ENCODE peak calls at places on chromosomes 5 and 9, in seven cellular contexts. One of them, this sample, is unnamed.

GRCh38 chr5:115272297-115272958 is 9.8 kb upstream of the PGGT1B start:
- DNase-seq in CD4-positive, alpha-beta T cell: no peak
- DNase-seq in NB4: no peak
- DNase-seq in uterus: no peak
- DNase-seq in sciatic nerve: no peak
- DNase-seq in HuH-7: no peak
- DNase-seq in globus pallidus: no peak
- DNase-seq in this sample: no peak

GRCh38 chr9:6007770-6008168 is 7.7 kb downstream of the RANBP6 start:
- DNase-seq in HuH-7: peak
- DNase-seq in uterus: peak
- DNase-seq in NB4: peak
- DNase-seq in globus pallidus: peak
- DNase-seq in sciatic nerve: peak
- DNase-seq in CD4-positive, alpha-beta T cell: peak
- DNase-seq in this sample: peak

GRCh38 chr5:151618907-151619306 is 27.8 kb upstream of the FAT2 start:
- DNase-seq in NB4: no peak
- DNase-seq in sciatic nerve: no peak
- DNase-seq in uterus: no peak
- DNase-seq in CD4-positive, alpha-beta T cell: no peak
- DNase-seq in globus pallidus: no peak
- DNase-seq in HuH-7: no peak
- DNase-seq in this sample: no peak

GRCh38 chr5:74034738-74035137 is 408.7 kb downstream of the ARHGEF28 start:
- DNase-seq in uterus: no peak
- DNase-seq in HuH-7: no peak
- DNase-seq in globus pallidus: no peak
- DNase-seq in NB4: no peak
- DNase-seq in sciatic nerve: no peak
- DNase-seq in CD4-positive, alpha-beta T cell: no peak
- DNase-seq in this sample: no peak

GRCh38 chr9:120926397-120926928 is at the start of gene TRAF1:
- DNase-seq in uterus: no peak
- DNase-seq in NB4: peak
- DNase-seq in CD4-positive, alpha-beta T cell: no peak
- DNase-seq in HuH-7: no peak
- DNase-seq in sciatic nerve: peak
- DNase-seq in globus pallidus: no peak
- DNase-seq in this sample: peak

GRCh38 chr9:37025381-37026084 is 8.5 kb downstream of the PAX5 start:
- DNase-seq in globus pallidus: no peak
- DNase-seq in HuH-7: no peak
- DNase-seq in NB4: peak
- DNase-seq in uterus: no peak
- DNase-seq in CD4-positive, alpha-beta T cell: no peak
- DNase-seq in sciatic nerve: no peak
- DNase-seq in this sample: no peak

GRCh38 chr5:1886634-1887399 is 4.1 kb upstream of the IRX4 start:
- DNase-seq in HuH-7: no peak
- DNase-seq in NB4: no peak
- DNase-seq in CD4-positive, alpha-beta T cell: no peak
- DNase-seq in globus pallidus: no peak
- DNase-seq in sciatic nerve: no peak
- DNase-seq in uterus: no peak
- DNase-seq in this sample: no peak

GRCh38 chr9:87498046-87498815 is 564 bp downstream of the DAPK1 start:
- DNase-seq in NB4: no peak
- DNase-seq in globus pallidus: peak
- DNase-seq in HuH-7: peak
- DNase-seq in CD4-positive, alpha-beta T cell: no peak
- DNase-seq in sciatic nerve: peak
- DNase-seq in uterus: peak
- DNase-seq in this sample: peak

GRCh38 chr9:78668148-78668825 is 371.4 kb downstream of the PSAT1 start:
- DNase-seq in NB4: no peak
- DNase-seq in HuH-7: no peak
- DNase-seq in globus pallidus: no peak
- DNase-seq in sciatic nerve: no peak
- DNase-seq in uterus: no peak
- DNase-seq in CD4-positive, alpha-beta T cell: no peak
- DNase-seq in this sample: no peak

GRCh38 chr9:135526089-135526729 is 5.0 kb downstream of the LCN1 start:
- DNase-seq in uterus: no peak
- DNase-seq in NB4: no peak
- DNase-seq in HuH-7: no peak
- DNase-seq in globus pallidus: no peak
- DNase-seq in sciatic nerve: peak
- DNase-seq in CD4-positive, alpha-beta T cell: no peak
- DNase-seq in this sample: peak

GRCh38 chr9:37706290-37706689 is 47.3 kb upstream of the TRMT10B start:
- DNase-seq in NB4: no peak
- DNase-seq in HuH-7: no peak
- DNase-seq in uterus: no peak
- DNase-seq in sciatic nerve: no peak
- DNase-seq in CD4-positive, alpha-beta T cell: no peak
- DNase-seq in globus pallidus: no peak
- DNase-seq in this sample: no peak

GRCh38 chr5:172499287-172499686 is 45.0 kb upstream of the SH3PXD2B start:
- DNase-seq in HuH-7: no peak
- DNase-seq in globus pallidus: no peak
- DNase-seq in NB4: no peak
- DNase-seq in uterus: peak
- DNase-seq in CD4-positive, alpha-beta T cell: no peak
- DNase-seq in sciatic nerve: peak
- DNase-seq in this sample: peak

This sample was measured in sigmoid colon.